ENCODE peak calls at places on chromosomes 6 and 20, in five cellular contexts. J is tibial nerve; Z is CD8-positive, alpha-beta T cell; G is right atrium auricular region; E is transverse colon. N is an unnamed sample.

GRCh38 chr6:41652876-41653641 is 14.8 kb downstream of the MDFI start:
- DNase-seq in J (no peak), Z (no peak), G (no peak), E (no peak), N (peak)

GRCh38 chr6:90148867-90149266 is 147.8 kb downstream of the BACH2 start:
- DNase-seq in J (no peak), Z (no peak), G (no peak), E (no peak), N (no peak)

GRCh38 chr6:137102851-137103492 is 58.2 kb upstream of the IL20RA start:
- DNase-seq in J (no peak), Z (no peak), G (no peak), E (no peak), N (no peak)

GRCh38 chr6:56524891-56525703 is 117.6 kb downstream of the DST start:
- DNase-seq in J (no peak), Z (no peak), G (no peak), E (no peak), N (no peak)

GRCh38 chr20:43576108-43576507 is 14.6 kb upstream of the IFT52 start:
- DNase-seq in J (no peak), Z (no peak), G (no peak), E (no peak), N (no peak)

GRCh38 chr6:111810321-111811235 is 62.7 kb downstream of the FYN start:
- DNase-seq in J (no peak), Z (no peak), G (no peak), E (no peak), N (no peak)

GRCh38 chr20:63580796-63581461 is 6.9 kb upstream of the HELZ2 start:
- DNase-seq in J (no peak), Z (peak), G (no peak), E (peak), N (no peak)

GRCh38 chr20:61760321-61761112 is 305.2 kb downstream of the TAF4 start:
- DNase-seq in J (no peak), Z (no peak), G (no peak), E (no peak), N (no peak)

GRCh38 chr6:169215201-169215661 is 38.4 kb downstream of the THBS2 start:
- DNase-seq in J (no peak), Z (no peak), G (no peak), E (no peak), N (no peak)

GRCh38 chr6:33799714-33800113 is 4.1 kb downstream of the MLN start:
- DNase-seq in J (no peak), Z (no peak), G (no peak), E (no peak), N (no peak)

GRCh38 chr6:157107571-157107914 is 215.8 kb downstream of the TMEM242 start:
- DNase-seq in J (no peak), Z (no peak), G (no peak), E (no peak), N (no peak)

GRCh38 chr6:20885076-20885475 is 350.8 kb downstream of the CDKAL1 start:
- DNase-seq in J (no peak), Z (no peak), G (no peak), E (no peak), N (no peak)

GRCh38 chr6:93369586-93370134 is 49.7 kb downstream of the EPHA7 start:
- DNase-seq in J (no peak), Z (no peak), G (no peak), E (no peak), N (no peak)

GRCh38 chr6:148770408-148771211 is 23.8 kb downstream of the UST start:
- DNase-seq in J (no peak), Z (no peak), G (no peak), E (no peak), N (no peak)

GRCh38 chr20:54132612-54133433 is 41.0 kb downstream of the CYP24A1 start:
- DNase-seq in J (no peak), Z (no peak), G (peak), E (peak), N (no peak)

GRCh38 chr6:127641905-127642304 is 64.9 kb downstream of the C6orf58 start:
- DNase-seq in J (no peak), Z (no peak), G (no peak), E (no peak), N (no peak)

GRCh38 chr6:75608304-75608703 is 6.6 kb downstream of the SENP6 start:
- DNase-seq in J (no peak), Z (no peak), G (no peak), E (no peak), N (no peak)

GRCh38 chr6:9612489-9612888 is 802.4 kb downstream of the TFAP2A start:
- DNase-seq in J (no peak), Z (no peak), G (no peak), E (no peak), N (no peak)

GRCh38 chr6:41200296-41200900 is 551 bp downstream of the TREML2 start:
- DNase-seq in J (no peak), Z (peak), G (peak), E (peak), N (no peak)

GRCh38 chr6:30942338-30943060 is 1.7 kb downstream of the MUCL3 start:
- DNase-seq in J (peak), Z (no peak), G (peak), E (peak), N (peak)

GRCh38 chr20:54351371-54352136 is 123.8 kb upstream of the DOK5 start:
- DNase-seq in J (no peak), Z (no peak), G (no peak), E (no peak), N (no peak)

GRCh38 chr6:146359123-146359522 is 184.5 kb upstream of the RAB32 start:
- DNase-seq in J (no peak), Z (no peak), G (no peak), E (no peak), N (no peak)

GRCh38 chr6:39452306-39452705 is 129.8 kb upstream of the KCNK16 start:
- DNase-seq in J (no peak), Z (no peak), G (no peak), E (no peak), N (no peak)

GRCh38 chr20:58994390-58995159 is 12.5 kb downstream of the CTSZ start:
- DNase-seq in J (peak), Z (no peak), G (no peak), E (no peak), N (no peak)

GRCh38 chr20:37890643-37891042 is 12.3 kb upstream of the VSTM2L start:
- DNase-seq in J (no peak), Z (no peak), G (no peak), E (no peak), N (no peak)

GRCh38 chr6:71197267-71197666 is 91.3 kb upstream of the OGFRL1 start:
- DNase-seq in J (no peak), Z (no peak), G (no peak), E (no peak), N (no peak)

GRCh38 chr6:85041376-85041775 is 277.0 kb upstream of the TBX18 start:
- DNase-seq in J (no peak), Z (no peak), G (no peak), E (no peak), N (no peak)

GRCh38 chr6:31208506-31208905 is 38.0 kb upstream of the POU5F1 start:
- DNase-seq in J (no peak), Z (no peak), G (no peak), E (no peak), N (no peak)

GRCh38 chr6:118787746-118788419 is 106.1 kb upstream of the ASF1A start:
- DNase-seq in J (no peak), Z (no peak), G (peak), E (no peak), N (no peak)

GRCh38 chr20:13221313-13221672 is 219 bp downstream of the ISM1 start:
- DNase-seq in J (no peak), Z (no peak), G (no peak), E (no peak), N (no peak)

GRCh38 chr20:13220194-13220856 is 749 bp upstream of the ISM1 start:
- DNase-seq in J (peak), Z (peak), G (peak), E (peak), N (peak)

GRCh38 chr20:13222319-13222716 is 1.2 kb downstream of the ISM1 start:
- DNase-seq in J (no peak), Z (no peak), G (no peak), E (no peak), N (no peak)

GRCh38 chr20:13220857-13221297 is at the start of gene ISM1:
- DNase-seq in J (no peak), Z (peak), G (no peak), E (no peak), N (peak)

GRCh38 chr20:13221673-13222318 is 722 bp downstream of the ISM1 start:
- DNase-seq in J (no peak), Z (peak), G (no peak), E (peak), N (peak)
- TF ChIP-seq CTCF in J (no peak), Z (no peak), G (no peak), E (no peak), N (no peak)

DNA sequence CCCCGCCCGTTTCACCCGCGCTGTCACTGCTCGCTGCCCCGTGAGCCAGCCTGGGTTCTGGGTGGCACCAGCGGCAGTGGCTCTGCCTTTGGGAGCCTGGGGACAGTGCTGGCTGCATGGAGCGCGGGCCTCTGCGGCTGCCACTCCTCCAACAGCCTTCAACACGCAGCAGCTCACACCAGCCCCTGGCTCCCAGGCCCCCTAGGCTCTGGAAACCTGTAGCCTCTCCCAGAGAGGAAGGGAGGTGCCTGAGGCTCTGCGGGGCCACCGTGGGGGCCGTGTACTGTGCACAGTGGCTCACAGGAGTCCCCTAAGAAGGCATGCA is 163.9 kb upstream of the AFDN start:
- DNase-seq in J (no peak), Z (no peak), G (no peak), E (no peak), N (no peak)
- TF ChIP-seq CTCF in J (no peak), Z (no peak), G (no peak), E (no peak), N (no peak)

DNA sequence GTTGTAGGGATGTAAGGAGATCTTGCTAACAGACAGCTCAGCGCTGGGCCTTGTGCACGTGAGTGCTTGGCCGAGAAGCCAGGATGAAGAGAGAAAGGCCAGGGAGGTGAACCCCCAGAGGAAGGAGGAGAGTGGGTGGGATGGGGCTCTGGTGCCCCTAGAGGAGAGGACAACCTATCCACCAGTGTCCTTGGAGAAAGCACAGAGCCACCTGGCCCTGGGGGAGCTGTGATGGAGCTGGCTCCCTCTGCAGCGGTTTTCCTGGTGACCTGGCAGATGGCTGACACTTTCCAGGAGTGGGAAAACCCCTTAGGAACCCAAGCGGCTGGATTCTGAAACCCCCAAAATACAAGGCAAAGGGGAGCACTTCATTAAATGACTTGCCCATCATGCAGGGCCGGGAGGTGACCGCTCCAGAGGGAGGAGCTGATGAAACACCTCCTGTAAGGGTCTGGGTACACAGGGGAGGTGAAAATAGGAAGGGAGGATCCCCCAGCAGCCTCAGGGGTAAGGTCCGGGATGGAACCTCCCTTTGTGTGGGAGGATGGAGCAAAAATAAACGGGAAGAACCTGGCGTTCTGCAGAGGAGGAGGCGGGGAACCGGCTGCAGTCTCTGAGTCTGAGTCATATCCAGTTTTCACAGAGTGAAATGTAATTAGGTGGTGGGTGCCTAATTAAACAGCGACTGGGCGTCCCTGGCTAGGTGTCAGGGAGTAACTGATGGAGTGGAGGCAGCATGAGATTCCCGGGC is 80.4 kb downstream of the SULF2 start:
- DNase-seq in J (no peak), Z (no peak), G (no peak), E (no peak), N (no peak)
- TF ChIP-seq CTCF in J (no peak), Z (no peak), G (no peak), E (no peak), N (no peak)

GRCh38 chr6:161696828-161697227 is 423.0 kb upstream of the AGPAT4 start:
- DNase-seq in J (no peak), Z (no peak), G (no peak), E (no peak), N (no peak)

GRCh38 chr6:161694995-161695394 is 421.1 kb upstream of the AGPAT4 start:
- DNase-seq in J (no peak), Z (no peak), G (no peak), E (no peak), N (no peak)
- TF ChIP-seq CTCF in J (peak), Z (no peak), G (no peak), E (peak), N (no peak)

DNA sequence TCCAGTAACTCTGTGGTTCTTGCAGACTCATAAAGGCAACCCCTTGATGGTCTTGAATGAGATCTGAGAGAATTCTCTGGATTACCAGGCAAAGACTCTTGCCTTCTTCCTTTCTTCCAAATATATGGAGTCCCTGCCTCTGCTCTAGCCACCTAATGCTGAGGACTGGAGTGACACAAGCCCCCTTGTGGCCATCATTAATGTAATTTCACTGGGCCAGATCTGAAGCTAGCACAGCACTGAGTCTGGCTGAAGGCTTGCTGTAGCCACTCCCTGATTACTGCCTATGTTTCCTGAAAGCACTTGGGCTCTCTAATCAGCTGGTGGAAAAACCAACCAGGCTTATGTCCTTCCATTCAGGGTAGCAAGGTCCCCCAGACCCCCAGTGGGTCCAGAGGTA is 559.3 kb upstream of the IRAK1BP1 start:
- DNase-seq in J (no peak), Z (no peak), G (no peak), E (no peak), N (no peak)
- TF ChIP-seq CTCF in J (no peak), Z (no peak), G (no peak), E (no peak), N (no peak)

GRCh38 chr20:35342154-35342769 is 50.0 kb upstream of the FAM83C start:
- DNase-seq in J (no peak), Z (no peak), G (no peak), E (no peak), N (no peak)
- TF ChIP-seq CTCF in J (no peak), Z (no peak), G (no peak), E (peak), N (no peak)

GRCh38 chr6:154862536-154862935 is 129.3 kb downstream of the SCAF8 start:
- DNase-seq in J (no peak), Z (no peak), G (no peak), E (no peak), N (no peak)

GRCh38 chr6:154865291-154865690 is 129.8 kb upstream of the TIAM2 start:
- DNase-seq in J (no peak), Z (no peak), G (no peak), E (no peak), N (no peak)

GRCh38 chr6:154872605-154873004 is 122.5 kb upstream of the TIAM2 start:
- DNase-seq in J (no peak), Z (no peak), G (no peak), E (no peak), N (no peak)

GRCh38 chr6:154864086-154864430 is 130.8 kb downstream of the SCAF8 start:
- DNase-seq in J (no peak), Z (no peak), G (no peak), E (no peak), N (no peak)

DNA sequence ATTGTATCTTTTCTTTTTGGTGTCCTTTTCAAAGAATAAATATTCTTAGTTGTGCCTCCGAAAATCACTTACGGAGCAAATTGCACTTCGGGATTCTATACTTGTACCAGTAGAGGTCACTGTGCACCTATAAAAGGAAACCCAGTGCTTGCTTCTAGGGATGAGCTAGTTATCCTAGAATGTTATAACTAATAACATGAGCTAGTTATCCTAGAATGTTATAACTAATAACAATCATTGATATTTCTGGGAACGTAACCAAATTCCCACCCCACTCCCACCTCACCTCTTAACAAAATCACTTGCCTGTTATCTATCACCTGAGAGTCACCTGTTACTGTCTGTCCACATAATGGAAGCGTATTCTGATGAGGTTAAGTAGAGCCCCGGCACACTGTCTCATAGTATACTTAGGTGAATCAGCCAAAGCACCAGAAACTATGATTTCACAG is 126.9 kb upstream of the TIAM2 start:
- DNase-seq in J (no peak), Z (no peak), G (no peak), E (no peak), N (no peak)
- TF ChIP-seq CTCF in J (peak), Z (peak), G (peak), E (peak), N (peak)